ENCODE peak calls at places on chromosomes 7 and 10, in four cellular contexts. One of them, this sample, is unnamed.

GRCh38 chr10:80372675-80373074 is 16.1 kb downstream of the DYDC2 start:
- DNase-seq in NCI-H1436: no peak
- DNase-seq in H9: no peak
- DNase-seq in upper lobe of left lung: no peak
- DNase-seq in this sample: no peak

GRCh38 chr10:123997486-123998196 is 95.8 kb downstream of the CHST15 start:
- DNase-seq in upper lobe of left lung: no peak
- DNase-seq in H9: no peak
- DNase-seq in NCI-H1436: no peak
- DNase-seq in this sample: peak

GRCh38 chr10:78764436-78764835 is 304.3 kb upstream of the ZMIZ1 start:
- DNase-seq in NCI-H1436: no peak
- DNase-seq in H9: no peak
- DNase-seq in upper lobe of left lung: no peak
- DNase-seq in this sample: no peak

GRCh38 chr7:87702326-87702725 is 74.1 kb downstream of the RUNDC3B start:
- DNase-seq in upper lobe of left lung: no peak
- DNase-seq in NCI-H1436: no peak
- DNase-seq in H9: no peak
- DNase-seq in this sample: peak

GRCh38 chr7:91408388-91409154 is 144.3 kb downstream of the FZD1 start:
- DNase-seq in H9: no peak
- DNase-seq in upper lobe of left lung: no peak
- DNase-seq in NCI-H1436: no peak
- DNase-seq in this sample: no peak

GRCh38 chr7:22561356-22561755 is 61.4 kb upstream of the STEAP1B start:
- DNase-seq in upper lobe of left lung: peak
- DNase-seq in NCI-H1436: no peak
- DNase-seq in H9: peak
- DNase-seq in this sample: peak

GRCh38 chr7:45080958-45081669 is 7.7 kb downstream of the NACAD start:
- DNase-seq in NCI-H1436: no peak
- DNase-seq in upper lobe of left lung: no peak
- DNase-seq in H9: peak
- DNase-seq in this sample: no peak

GRCh38 chr10:29658984-29659769 is 24.4 kb upstream of the SVIL start:
- DNase-seq in H9: no peak
- DNase-seq in NCI-H1436: peak
- DNase-seq in upper lobe of left lung: no peak
- DNase-seq in this sample: peak

GRCh38 chr7:55074008-55074499 is 55.2 kb downstream of the EGFR start:
- DNase-seq in NCI-H1436: peak
- DNase-seq in H9: peak
- DNase-seq in upper lobe of left lung: no peak
- DNase-seq in this sample: peak

GRCh38 chr7:50793115-50793946 is 10.6 kb upstream of the GRB10 start:
- DNase-seq in H9: peak
- DNase-seq in NCI-H1436: peak
- DNase-seq in upper lobe of left lung: peak
- DNase-seq in this sample: no peak

GRCh38 chr7:77313876-77314480 is 102.2 kb downstream of the GSAP start:
- DNase-seq in H9: no peak
- DNase-seq in NCI-H1436: no peak
- DNase-seq in upper lobe of left lung: no peak
- DNase-seq in this sample: no peak

GRCh38 chr7:36851382-36851781 is 127.1 kb upstream of the AOAH start:
- DNase-seq in NCI-H1436: no peak
- DNase-seq in H9: no peak
- DNase-seq in upper lobe of left lung: no peak
- DNase-seq in this sample: no peak

GRCh38 chr7:151689196-151689971 is 169.7 kb upstream of the RHEB start:
- DNase-seq in upper lobe of left lung: no peak
- DNase-seq in NCI-H1436: peak
- DNase-seq in H9: no peak
- DNase-seq in this sample: peak

GRCh38 chr10:36499696-36500095 is 625.7 kb upstream of the ANKRD30A start:
- DNase-seq in upper lobe of left lung: no peak
- DNase-seq in NCI-H1436: no peak
- DNase-seq in H9: no peak
- DNase-seq in this sample: peak

GRCh38 chr7:42426163-42426562 is 189.2 kb upstream of the GLI3 start:
- DNase-seq in NCI-H1436: no peak
- DNase-seq in H9: no peak
- DNase-seq in upper lobe of left lung: no peak
- DNase-seq in this sample: peak

GRCh38 chr10:49161411-49161997 is 26.7 kb downstream of the TMEM273 start:
- DNase-seq in upper lobe of left lung: peak
- DNase-seq in H9: peak
- DNase-seq in NCI-H1436: no peak
- DNase-seq in this sample: peak

GRCh38 chr7:106225856-106226255 is 58.9 kb downstream of the NAMPT start:
- DNase-seq in upper lobe of left lung: no peak
- DNase-seq in H9: no peak
- DNase-seq in NCI-H1436: no peak
- DNase-seq in this sample: no peak

GRCh38 chr10:42776681-42777080 is 5.9 kb upstream of the BMS1 start:
- DNase-seq in NCI-H1436: no peak
- DNase-seq in H9: no peak
- DNase-seq in upper lobe of left lung: no peak
- DNase-seq in this sample: peak

GRCh38 chr10:31477584-31477983 is 158.6 kb downstream of the ZEB1 start:
- DNase-seq in H9: no peak
- DNase-seq in NCI-H1436: no peak
- DNase-seq in upper lobe of left lung: no peak
- DNase-seq in this sample: no peak

GRCh38 chr10:92123031-92123450 is 167.8 kb downstream of the CPEB3 start:
- DNase-seq in NCI-H1436: no peak
- DNase-seq in upper lobe of left lung: no peak
- DNase-seq in H9: no peak
- DNase-seq in this sample: peak

GRCh38 chr10:28983799-28984198 is 305.1 kb upstream of the LYZL1 start:
- DNase-seq in H9: no peak
- DNase-seq in NCI-H1436: no peak
- DNase-seq in upper lobe of left lung: no peak
- DNase-seq in this sample: no peak

GRCh38 chr10:37854606-37855005 is 2.8 kb downstream of the ZNF248 start:
- DNase-seq in upper lobe of left lung: no peak
- DNase-seq in NCI-H1436: no peak
- DNase-seq in H9: no peak
- DNase-seq in this sample: no peak

This sample was measured in mammary epithelial cell.